ENCODE peak calls at places on chromosome 22, in nine cellular contexts. One of them, this sample, is unnamed.

GRCh38 chr22:31912402-31912733 is 32.0 kb upstream of the YWHAH start:
- DNase-seq in amniotic stem cell: no peak
- DNase-seq in stimulated activated naive CD8-positive, alpha-beta T cell treated with anti-CD3 and anti-CD28 coated beads, Interleukin-15, Interleukin-2, amounts not matched to agents 100 U/mL and 50 U/mL, for 24 hours: no peak
- DNase-seq in A549: no peak
- DNase-seq in uterus: no peak
- DNase-seq in H54: no peak
- DNase-seq in DMS153: no peak
- DNase-seq in B cell: no peak
- DNase-seq in GDM1: no peak
- DNase-seq in this sample: no peak

GRCh38 chr22:20315337-20316216 is 4.3 kb downstream of the DGCR6L start:
- DNase-seq in H54: no peak
- DNase-seq in GDM1: no peak
- DNase-seq in B cell: no peak
- DNase-seq in A549: no peak
- DNase-seq in uterus: no peak
- DNase-seq in amniotic stem cell: no peak
- DNase-seq in DMS153: no peak
- DNase-seq in stimulated activated naive CD8-positive, alpha-beta T cell treated with anti-CD3 and anti-CD28 coated beads, Interleukin-15, Interleukin-2, amounts not matched to agents 100 U/mL and 50 U/mL, for 24 hours: no peak
- DNase-seq in this sample: peak

GRCh38 chr22:47100019-47100418 is 337.6 kb downstream of the TBC1D22A start:
- DNase-seq in DMS153: no peak
- DNase-seq in H54: no peak
- DNase-seq in A549: no peak
- DNase-seq in stimulated activated naive CD8-positive, alpha-beta T cell treated with anti-CD3 and anti-CD28 coated beads, Interleukin-15, Interleukin-2, amounts not matched to agents 100 U/mL and 50 U/mL, for 24 hours: no peak
- DNase-seq in amniotic stem cell: no peak
- DNase-seq in B cell: peak
- DNase-seq in GDM1: no peak
- DNase-seq in uterus: no peak
- DNase-seq in this sample: no peak

GRCh38 chr22:37473437-37473946 is 12.7 kb downstream of the MFNG start:
- DNase-seq in A549: no peak
- DNase-seq in B cell: no peak
- DNase-seq in DMS153: no peak
- DNase-seq in amniotic stem cell: no peak
- DNase-seq in GDM1: no peak
- DNase-seq in H54: no peak
- DNase-seq in stimulated activated naive CD8-positive, alpha-beta T cell treated with anti-CD3 and anti-CD28 coated beads, Interleukin-15, Interleukin-2, amounts not matched to agents 100 U/mL and 50 U/mL, for 24 hours: no peak
- DNase-seq in uterus: no peak
- DNase-seq in this sample: no peak

GRCh38 chr22:46813816-46814597 is 51.6 kb downstream of the TBC1D22A start:
- DNase-seq in GDM1: no peak
- DNase-seq in amniotic stem cell: no peak
- DNase-seq in stimulated activated naive CD8-positive, alpha-beta T cell treated with anti-CD3 and anti-CD28 coated beads, Interleukin-15, Interleukin-2, amounts not matched to agents 100 U/mL and 50 U/mL, for 24 hours: no peak
- DNase-seq in H54: no peak
- DNase-seq in B cell: no peak
- DNase-seq in A549: no peak
- DNase-seq in DMS153: no peak
- DNase-seq in uterus: no peak
- DNase-seq in this sample: no peak

GRCh38 chr22:49801391-49802060 is 26.1 kb downstream of the BRD1 start:
- DNase-seq in DMS153: no peak
- DNase-seq in amniotic stem cell: no peak
- DNase-seq in GDM1: no peak
- DNase-seq in H54: no peak
- DNase-seq in uterus: no peak
- DNase-seq in B cell: no peak
- DNase-seq in stimulated activated naive CD8-positive, alpha-beta T cell treated with anti-CD3 and anti-CD28 coated beads, Interleukin-15, Interleukin-2, amounts not matched to agents 100 U/mL and 50 U/mL, for 24 hours: no peak
- DNase-seq in A549: no peak
- DNase-seq in this sample: no peak

GRCh38 chr22:38177044-38177443 is 4.6 kb downstream of the PLA2G6 start:
- DNase-seq in stimulated activated naive CD8-positive, alpha-beta T cell treated with anti-CD3 and anti-CD28 coated beads, Interleukin-15, Interleukin-2, amounts not matched to agents 100 U/mL and 50 U/mL, for 24 hours: no peak
- DNase-seq in H54: no peak
- DNase-seq in DMS153: no peak
- DNase-seq in B cell: no peak
- DNase-seq in amniotic stem cell: no peak
- DNase-seq in A549: no peak
- DNase-seq in GDM1: no peak
- DNase-seq in uterus: no peak
- DNase-seq in this sample: no peak

GRCh38 chr22:45083659-45084305 is 74.0 kb upstream of the PHF21B start:
- DNase-seq in GDM1: no peak
- DNase-seq in DMS153: no peak
- DNase-seq in H54: peak
- DNase-seq in amniotic stem cell: no peak
- DNase-seq in uterus: no peak
- DNase-seq in B cell: no peak
- DNase-seq in stimulated activated naive CD8-positive, alpha-beta T cell treated with anti-CD3 and anti-CD28 coated beads, Interleukin-15, Interleukin-2, amounts not matched to agents 100 U/mL and 50 U/mL, for 24 hours: peak
- DNase-seq in A549: no peak
- DNase-seq in this sample: no peak

GRCh38 chr22:50102946-50103345 is 13.1 kb downstream of the MOV10L1 start:
- DNase-seq in amniotic stem cell: no peak
- DNase-seq in uterus: no peak
- DNase-seq in GDM1: no peak
- DNase-seq in stimulated activated naive CD8-positive, alpha-beta T cell treated with anti-CD3 and anti-CD28 coated beads, Interleukin-15, Interleukin-2, amounts not matched to agents 100 U/mL and 50 U/mL, for 24 hours: no peak
- DNase-seq in DMS153: peak
- DNase-seq in A549: peak
- DNase-seq in H54: no peak
- DNase-seq in B cell: no peak
- DNase-seq in this sample: no peak

GRCh38 chr22:35731321-35731720 is 13.6 kb downstream of the APOL5 start:
- DNase-seq in B cell: no peak
- DNase-seq in amniotic stem cell: no peak
- DNase-seq in GDM1: no peak
- DNase-seq in uterus: no peak
- DNase-seq in DMS153: no peak
- DNase-seq in A549: no peak
- DNase-seq in stimulated activated naive CD8-positive, alpha-beta T cell treated with anti-CD3 and anti-CD28 coated beads, Interleukin-15, Interleukin-2, amounts not matched to agents 100 U/mL and 50 U/mL, for 24 hours: no peak
- DNase-seq in H54: no peak
- DNase-seq in this sample: no peak

GRCh38 chr22:25061134-25061533 is 108.6 kb downstream of the KIAA1671 start:
- DNase-seq in amniotic stem cell: no peak
- DNase-seq in DMS153: no peak
- DNase-seq in stimulated activated naive CD8-positive, alpha-beta T cell treated with anti-CD3 and anti-CD28 coated beads, Interleukin-15, Interleukin-2, amounts not matched to agents 100 U/mL and 50 U/mL, for 24 hours: no peak
- DNase-seq in uterus: no peak
- DNase-seq in GDM1: no peak
- DNase-seq in A549: no peak
- DNase-seq in B cell: no peak
- DNase-seq in H54: no peak
- DNase-seq in this sample: no peak

GRCh38 chr22:35632902-35633301 is 15.3 kb upstream of the APOL6 start:
- DNase-seq in GDM1: no peak
- DNase-seq in stimulated activated naive CD8-positive, alpha-beta T cell treated with anti-CD3 and anti-CD28 coated beads, Interleukin-15, Interleukin-2, amounts not matched to agents 100 U/mL and 50 U/mL, for 24 hours: no peak
- DNase-seq in amniotic stem cell: no peak
- DNase-seq in A549: no peak
- DNase-seq in H54: no peak
- DNase-seq in B cell: no peak
- DNase-seq in uterus: no peak
- DNase-seq in DMS153: no peak
- DNase-seq in this sample: no peak

GRCh38 chr22:46457502-46458488 is 79.6 kb downstream of the CELSR1 start:
- DNase-seq in amniotic stem cell: no peak
- DNase-seq in stimulated activated naive CD8-positive, alpha-beta T cell treated with anti-CD3 and anti-CD28 coated beads, Interleukin-15, Interleukin-2, amounts not matched to agents 100 U/mL and 50 U/mL, for 24 hours: no peak
- DNase-seq in uterus: no peak
- DNase-seq in GDM1: no peak
- DNase-seq in H54: peak
- DNase-seq in B cell: no peak
- DNase-seq in DMS153: no peak
- DNase-seq in A549: no peak
- DNase-seq in this sample: peak

GRCh38 chr22:27851974-27852713 is 50.6 kb upstream of the MN1 start:
- DNase-seq in B cell: no peak
- DNase-seq in A549: no peak
- DNase-seq in uterus: no peak
- DNase-seq in H54: no peak
- DNase-seq in stimulated activated naive CD8-positive, alpha-beta T cell treated with anti-CD3 and anti-CD28 coated beads, Interleukin-15, Interleukin-2, amounts not matched to agents 100 U/mL and 50 U/mL, for 24 hours: no peak
- DNase-seq in DMS153: no peak
- DNase-seq in amniotic stem cell: no peak
- DNase-seq in GDM1: no peak
- DNase-seq in this sample: peak

GRCh38 chr22:20433686-20434241 is 3.9 kb downstream of the SCARF2 start:
- DNase-seq in B cell: no peak
- DNase-seq in uterus: peak
- DNase-seq in amniotic stem cell: no peak
- DNase-seq in H54: no peak
- DNase-seq in DMS153: no peak
- DNase-seq in A549: no peak
- DNase-seq in stimulated activated naive CD8-positive, alpha-beta T cell treated with anti-CD3 and anti-CD28 coated beads, Interleukin-15, Interleukin-2, amounts not matched to agents 100 U/mL and 50 U/mL, for 24 hours: no peak
- DNase-seq in GDM1: no peak
- DNase-seq in this sample: no peak

GRCh38 chr22:28052818-28053217 is 133.8 kb upstream of the PITPNB start:
- DNase-seq in H54: no peak
- DNase-seq in A549: no peak
- DNase-seq in amniotic stem cell: no peak
- DNase-seq in DMS153: peak
- DNase-seq in uterus: no peak
- DNase-seq in GDM1: no peak
- DNase-seq in B cell: no peak
- DNase-seq in stimulated activated naive CD8-positive, alpha-beta T cell treated with anti-CD3 and anti-CD28 coated beads, Interleukin-15, Interleukin-2, amounts not matched to agents 100 U/mL and 50 U/mL, for 24 hours: no peak
- DNase-seq in this sample: peak

GRCh38 chr22:37418627-37419369 is 8.5 kb downstream of the ELFN2 start:
- DNase-seq in A549: no peak
- DNase-seq in stimulated activated naive CD8-positive, alpha-beta T cell treated with anti-CD3 and anti-CD28 coated beads, Interleukin-15, Interleukin-2, amounts not matched to agents 100 U/mL and 50 U/mL, for 24 hours: no peak
- DNase-seq in DMS153: peak
- DNase-seq in amniotic stem cell: no peak
- DNase-seq in H54: no peak
- DNase-seq in B cell: no peak
- DNase-seq in uterus: no peak
- DNase-seq in GDM1: no peak
- DNase-seq in this sample: peak

GRCh38 chr22:36432592-36433317 is 45.0 kb upstream of the MYH9 start:
- DNase-seq in B cell: no peak
- DNase-seq in amniotic stem cell: no peak
- DNase-seq in uterus: no peak
- DNase-seq in A549: no peak
- DNase-seq in GDM1: no peak
- DNase-seq in DMS153: no peak
- DNase-seq in stimulated activated naive CD8-positive, alpha-beta T cell treated with anti-CD3 and anti-CD28 coated beads, Interleukin-15, Interleukin-2, amounts not matched to agents 100 U/mL and 50 U/mL, for 24 hours: no peak
- DNase-seq in H54: no peak
- DNase-seq in this sample: no peak

GRCh38 chr22:48889887-48890692 is 937.6 kb downstream of the BRD1 start:
- DNase-seq in A549: no peak
- DNase-seq in DMS153: no peak
- DNase-seq in H54: no peak
- DNase-seq in GDM1: no peak
- DNase-seq in amniotic stem cell: no peak
- DNase-seq in stimulated activated naive CD8-positive, alpha-beta T cell treated with anti-CD3 and anti-CD28 coated beads, Interleukin-15, Interleukin-2, amounts not matched to agents 100 U/mL and 50 U/mL, for 24 hours: no peak
- DNase-seq in uterus: no peak
- DNase-seq in B cell: no peak
- DNase-seq in this sample: no peak

GRCh38 chr22:50686794-50687193 is 14.2 kb downstream of the SHANK3 start:
- DNase-seq in amniotic stem cell: no peak
- DNase-seq in stimulated activated naive CD8-positive, alpha-beta T cell treated with anti-CD3 and anti-CD28 coated beads, Interleukin-15, Interleukin-2, amounts not matched to agents 100 U/mL and 50 U/mL, for 24 hours: no peak
- DNase-seq in GDM1: no peak
- DNase-seq in H54: no peak
- DNase-seq in DMS153: no peak
- DNase-seq in B cell: no peak
- DNase-seq in A549: no peak
- DNase-seq in uterus: no peak
- DNase-seq in this sample: no peak

GRCh38 chr22:36244522-36245391 is 5.4 kb upstream of the APOL2 start:
- DNase-seq in H54: no peak
- DNase-seq in uterus: no peak
- DNase-seq in B cell: no peak
- DNase-seq in DMS153: no peak
- DNase-seq in stimulated activated naive CD8-positive, alpha-beta T cell treated with anti-CD3 and anti-CD28 coated beads, Interleukin-15, Interleukin-2, amounts not matched to agents 100 U/mL and 50 U/mL, for 24 hours: no peak
- DNase-seq in GDM1: no peak
- DNase-seq in amniotic stem cell: no peak
- DNase-seq in A549: no peak
- DNase-seq in this sample: no peak

GRCh38 chr22:45008853-45009751 is 703 bp downstream of the PHF21B start:
- DNase-seq in A549: peak
- DNase-seq in DMS153: no peak
- DNase-seq in stimulated activated naive CD8-positive, alpha-beta T cell treated with anti-CD3 and anti-CD28 coated beads, Interleukin-15, Interleukin-2, amounts not matched to agents 100 U/mL and 50 U/mL, for 24 hours: peak
- DNase-seq in H54: no peak
- DNase-seq in B cell: no peak
- DNase-seq in amniotic stem cell: no peak
- DNase-seq in GDM1: no peak
- DNase-seq in uterus: no peak
- DNase-seq in this sample: peak

GRCh38 chr22:23401111-23401909 is 178.8 kb downstream of the IGLL1 start:
- DNase-seq in uterus: no peak
- DNase-seq in DMS153: no peak
- DNase-seq in stimulated activated naive CD8-positive, alpha-beta T cell treated with anti-CD3 and anti-CD28 coated beads, Interleukin-15, Interleukin-2, amounts not matched to agents 100 U/mL and 50 U/mL, for 24 hours: no peak
- DNase-seq in A549: no peak
- DNase-seq in amniotic stem cell: peak
- DNase-seq in GDM1: no peak
- DNase-seq in H54: peak
- DNase-seq in B cell: no peak
- DNase-seq in this sample: no peak

GRCh38 chr22:50274311-50274710 is 4.1 kb upstream of the MAPK11 start:
- DNase-seq in stimulated activated naive CD8-positive, alpha-beta T cell treated with anti-CD3 and anti-CD28 coated beads, Interleukin-15, Interleukin-2, amounts not matched to agents 100 U/mL and 50 U/mL, for 24 hours: peak
- DNase-seq in A549: peak
- DNase-seq in B cell: peak
- DNase-seq in GDM1: peak
- DNase-seq in H54: no peak
- DNase-seq in amniotic stem cell: peak
- DNase-seq in DMS153: no peak
- DNase-seq in uterus: peak
- DNase-seq in this sample: peak